ENCODE peak calls at places on chromosomes 7 and 10, in five cellular contexts. One of them, this sample, is unnamed.

GRCh38 chr7:64509583-64509982 is 53.3 kb downstream of the ZNF680 start:
- DNase-seq in tibial artery: no peak
- DNase-seq in Calu3: no peak
- DNase-seq in GM23338: no peak
- DNase-seq in head of caudate nucleus: no peak
- DNase-seq in this sample: no peak

GRCh38 chr7:108488902-108489538 is 32.8 kb upstream of the NRCAM start:
- DNase-seq in tibial artery: no peak
- DNase-seq in Calu3: no peak
- DNase-seq in GM23338: peak
- DNase-seq in head of caudate nucleus: no peak
- DNase-seq in this sample: no peak

GRCh38 chr10:18689498-18689897 is 30.3 kb downstream of the ARL5B start:
- DNase-seq in tibial artery: no peak
- DNase-seq in Calu3: no peak
- DNase-seq in GM23338: peak
- DNase-seq in head of caudate nucleus: no peak
- DNase-seq in this sample: no peak

GRCh38 chr7:17301491-17302101 is 3.1 kb downstream of the AHR start:
- DNase-seq in tibial artery: peak
- DNase-seq in Calu3: peak
- DNase-seq in GM23338: peak
- DNase-seq in head of caudate nucleus: peak
- DNase-seq in this sample: no peak

GRCh38 chr7:45574521-45575500 is 643 bp downstream of the ADCY1 start:
- DNase-seq in tibial artery: no peak
- DNase-seq in Calu3: peak
- DNase-seq in GM23338: peak
- DNase-seq in head of caudate nucleus: no peak
- DNase-seq in this sample: peak

GRCh38 chr7:51123322-51124021 is 193.1 kb downstream of the COBL start:
- DNase-seq in tibial artery: no peak
- DNase-seq in Calu3: peak
- DNase-seq in GM23338: no peak
- DNase-seq in head of caudate nucleus: peak
- DNase-seq in this sample: no peak

GRCh38 chr7:122887198-122887597 is 938 bp upstream of the CADPS2 start:
- DNase-seq in tibial artery: peak
- DNase-seq in Calu3: peak
- DNase-seq in GM23338: peak
- DNase-seq in head of caudate nucleus: peak
- DNase-seq in this sample: peak

GRCh38 chr7:126286317-126286716 is 966.4 kb downstream of the GRM8 start:
- DNase-seq in tibial artery: no peak
- DNase-seq in Calu3: no peak
- DNase-seq in GM23338: no peak
- DNase-seq in head of caudate nucleus: no peak
- DNase-seq in this sample: no peak

GRCh38 chr7:102828291-102828690 is 79.5 kb downstream of the FAM185A start:
- DNase-seq in tibial artery: no peak
- DNase-seq in Calu3: no peak
- DNase-seq in GM23338: no peak
- DNase-seq in head of caudate nucleus: no peak
- DNase-seq in this sample: no peak

GRCh38 chr10:26780793-26781601 is 79.8 kb downstream of the ABI1 start:
- DNase-seq in tibial artery: no peak
- DNase-seq in Calu3: peak
- DNase-seq in GM23338: peak
- DNase-seq in head of caudate nucleus: no peak
- DNase-seq in this sample: no peak

GRCh38 chr10:93515071-93515962 is 18.9 kb downstream of the CEP55 start:
- DNase-seq in tibial artery: no peak
- DNase-seq in Calu3: no peak
- DNase-seq in GM23338: no peak
- DNase-seq in head of caudate nucleus: no peak
- DNase-seq in this sample: no peak